ENCODE peak calls at places on chromosomes 7 and 10, in four cellular contexts. One of them, this sample, is unnamed.

GRCh38 chr7:116500071-116500853 is 724 bp downstream of the CAV2 start:
- DNase-seq in K562: peak
- DNase-seq in HepG2: no peak
- DNase-seq in GM12878: no peak
- DNase-seq in this sample: peak

GRCh38 chr10:16964571-16965241 is 147.5 kb upstream of the RSU1 start:
- DNase-seq in K562: no peak
- DNase-seq in HepG2: no peak
- DNase-seq in GM12878: no peak
- DNase-seq in this sample: no peak

GRCh38 chr10:86372119-86372784 is 5.7 kb upstream of the GRID1 start:
- DNase-seq in K562: no peak
- DNase-seq in HepG2: no peak
- DNase-seq in GM12878: no peak
- DNase-seq in this sample: no peak

GRCh38 chr10:75146780-75147179 is 35.3 kb downstream of the SAMD8 start:
- DNase-seq in K562: no peak
- DNase-seq in HepG2: no peak
- DNase-seq in GM12878: no peak
- DNase-seq in this sample: no peak

GRCh38 chr7:52715701-52716100 is 319.7 kb upstream of the POM121L12 start:
- DNase-seq in K562: no peak
- DNase-seq in HepG2: no peak
- DNase-seq in GM12878: no peak
- DNase-seq in this sample: no peak

GRCh38 chr10:3714526-3714925 is 70.5 kb downstream of the KLF6 start:
- DNase-seq in K562: no peak
- DNase-seq in HepG2: no peak
- DNase-seq in GM12878: no peak
- DNase-seq in this sample: no peak

GRCh38 chr7:85471740-85472139 is 284.9 kb upstream of the SEMA3D start:
- DNase-seq in K562: no peak
- DNase-seq in HepG2: no peak
- DNase-seq in GM12878: no peak
- DNase-seq in this sample: no peak

GRCh38 chr10:11146402-11147171 is 128.9 kb downstream of the CELF2 start:
- DNase-seq in K562: no peak
- DNase-seq in HepG2: no peak
- DNase-seq in GM12878: no peak
- DNase-seq in this sample: no peak

GRCh38 chr7:66083677-66084076 is 8.1 kb downstream of the ASL start:
- DNase-seq in K562: no peak
- DNase-seq in HepG2: no peak
- DNase-seq in GM12878: no peak
- DNase-seq in this sample: no peak

GRCh38 chr10:112835933-112836564 is 114.0 kb upstream of the TCF7L2 start:
- DNase-seq in K562: no peak
- DNase-seq in HepG2: peak
- DNase-seq in GM12878: no peak
- DNase-seq in this sample: no peak

GRCh38 chr10:99676435-99676834 is 17.1 kb downstream of the ENTPD7 start:
- DNase-seq in K562: no peak
- DNase-seq in HepG2: no peak
- DNase-seq in GM12878: no peak
- DNase-seq in this sample: no peak

GRCh38 chr7:138865843-138866242 is 67.8 kb upstream of the ATP6V0A4 start:
- DNase-seq in K562: peak
- DNase-seq in HepG2: no peak
- DNase-seq in GM12878: peak
- DNase-seq in this sample: no peak

GRCh38 chr7:42292991-42293521 is 56.0 kb upstream of the GLI3 start:
- DNase-seq in K562: no peak
- DNase-seq in HepG2: no peak
- DNase-seq in GM12878: no peak
- DNase-seq in this sample: no peak

GRCh38 chr10:67788028-67788886 is 49.7 kb downstream of the DNAJC12 start:
- DNase-seq in K562: peak
- DNase-seq in HepG2: peak
- DNase-seq in GM12878: no peak
- DNase-seq in this sample: peak

GRCh38 chr10:21599582-21599981 is 65.5 kb downstream of the MLLT10 start:
- DNase-seq in K562: no peak
- DNase-seq in HepG2: no peak
- DNase-seq in GM12878: no peak
- DNase-seq in this sample: no peak

GRCh38 chr10:89185658-89186057 is 21.5 kb downstream of the CH25H start:
- DNase-seq in K562: no peak
- DNase-seq in HepG2: no peak
- DNase-seq in GM12878: no peak
- DNase-seq in this sample: no peak

GRCh38 chr7:100430450-100431285 is 1.0 kb downstream of the MEPCE start:
- DNase-seq in K562: no peak
- DNase-seq in HepG2: no peak
- DNase-seq in GM12878: no peak
- DNase-seq in this sample: no peak

DNA sequence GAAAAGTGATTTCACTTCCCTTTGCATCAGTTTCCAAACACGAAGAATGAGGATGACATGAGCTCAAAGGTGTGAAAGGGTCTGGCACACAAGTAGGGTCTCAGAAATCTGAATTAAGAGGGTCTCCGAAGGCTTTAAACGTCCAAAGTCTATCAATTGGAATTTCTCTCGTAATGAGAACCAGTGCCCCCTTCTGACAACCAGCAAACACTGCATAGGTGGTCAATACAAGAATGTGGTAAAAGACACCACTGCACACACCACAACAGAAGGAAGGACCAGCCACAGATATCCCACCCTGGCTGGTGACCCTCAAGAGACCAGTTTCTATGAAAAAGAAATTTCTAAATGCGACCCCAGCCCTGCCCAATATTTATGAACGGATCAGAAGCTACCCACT is 78.1 kb downstream of the CALN1 start:
- DNase-seq in K562: peak
- DNase-seq in HepG2: no peak
- DNase-seq in GM12878: no peak
- DNase-seq in this sample: peak
- TF ChIP-seq BHLHE40 in K562: no peak
- TF ChIP-seq BHLHE40 in HepG2: no peak
- TF ChIP-seq BHLHE40 in GM12878: no peak
- TF ChIP-seq BHLHE40 in this sample: no peak

GRCh38 chr7:2521952-2522591 is 2.5 kb downstream of the LFNG start:
- DNase-seq in K562: no peak
- DNase-seq in HepG2: no peak
- DNase-seq in GM12878: no peak
- DNase-seq in this sample: no peak
- TF ChIP-seq TARDBP in K562: no peak
- TF ChIP-seq TARDBP in HepG2: no peak
- TF ChIP-seq TARDBP in GM12878: no peak
- TF ChIP-seq TARDBP in this sample: no peak

GRCh38 chr10:80405636-80406035 is 2.7 kb upstream of the PRXL2A start:
- DNase-seq in K562: no peak
- DNase-seq in HepG2: no peak
- DNase-seq in GM12878: no peak
- DNase-seq in this sample: peak

GRCh38 chr10:80397014-80397413 is 11.3 kb upstream of the PRXL2A start:
- DNase-seq in K562: no peak
- DNase-seq in HepG2: no peak
- DNase-seq in GM12878: no peak
- DNase-seq in this sample: no peak

GRCh38 chr10:80394358-80394916 is 13.9 kb upstream of the PRXL2A start:
- DNase-seq in K562: no peak
- DNase-seq in HepG2: no peak
- DNase-seq in GM12878: no peak
- DNase-seq in this sample: no peak

GRCh38 chr10:80405035-80405434 is 3.3 kb upstream of the PRXL2A start:
- DNase-seq in K562: no peak
- DNase-seq in HepG2: no peak
- DNase-seq in GM12878: no peak
- DNase-seq in this sample: no peak

GRCh38 chr10:80400136-80400804 is 8.1 kb upstream of the PRXL2A start:
- DNase-seq in K562: no peak
- DNase-seq in HepG2: no peak
- DNase-seq in GM12878: no peak
- DNase-seq in this sample: no peak
- TF ChIP-seq FOXK2 in K562: no peak
- TF ChIP-seq FOXK2 in HepG2: no peak
- TF ChIP-seq FOXK2 in GM12878: no peak
- TF ChIP-seq FOXK2 in this sample: no peak

DNA sequence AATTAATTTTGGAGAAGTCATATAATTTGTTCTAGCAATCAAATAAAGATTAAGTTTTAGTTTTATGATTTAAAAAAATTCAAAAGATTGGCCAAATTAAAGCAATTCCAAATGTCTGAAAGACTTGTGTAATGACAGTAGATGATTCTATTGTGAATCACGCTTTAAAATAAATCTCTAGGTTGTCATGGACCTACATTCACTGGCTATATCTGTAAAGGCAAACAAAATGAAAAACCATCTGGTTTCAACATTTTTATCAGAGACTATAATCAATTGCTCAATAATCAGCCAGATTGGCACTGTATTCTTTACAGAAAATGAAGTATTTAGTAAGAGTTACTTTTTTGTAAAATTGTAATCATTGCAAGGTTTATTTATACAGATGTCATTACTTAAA is 60.7 kb downstream of the DGKB start:
- DNase-seq in K562: no peak
- DNase-seq in HepG2: no peak
- DNase-seq in GM12878: no peak
- DNase-seq in this sample: no peak
- TF ChIP-seq BHLHE40 in K562: no peak
- TF ChIP-seq BHLHE40 in HepG2: no peak
- TF ChIP-seq BHLHE40 in GM12878: no peak
- TF ChIP-seq BHLHE40 in this sample: no peak

DNA sequence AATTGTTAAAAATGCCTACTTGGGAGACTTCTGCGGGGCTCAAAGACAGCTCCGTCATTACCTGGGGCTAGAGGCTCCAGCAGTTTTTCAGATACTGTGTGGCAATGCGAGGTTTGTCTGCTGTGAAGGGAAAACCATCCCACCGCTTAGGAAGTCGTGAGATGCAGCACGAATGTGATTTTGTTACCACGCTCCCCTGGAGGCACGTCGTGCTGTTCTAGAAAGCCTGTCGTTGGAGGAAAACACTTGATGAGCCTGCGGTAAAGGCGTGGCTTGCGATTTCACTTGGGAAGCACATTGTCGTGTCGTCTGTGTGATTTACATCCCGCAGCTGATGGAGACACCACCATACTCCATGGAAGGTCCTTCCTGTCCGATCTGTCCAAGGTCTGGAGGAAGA is 39.3 kb downstream of the CAMK1D start:
- DNase-seq in K562: no peak
- DNase-seq in HepG2: no peak
- DNase-seq in GM12878: no peak
- DNase-seq in this sample: no peak
- TF ChIP-seq TARDBP in K562: no peak
- TF ChIP-seq TARDBP in HepG2: no peak
- TF ChIP-seq TARDBP in GM12878: no peak
- TF ChIP-seq TARDBP in this sample: no peak

GRCh38 chr7:30222519-30223213 is 61.7 kb upstream of the ZNRF2 start:
- DNase-seq in K562: no peak
- DNase-seq in HepG2: no peak
- DNase-seq in GM12878: no peak
- DNase-seq in this sample: no peak
- TF ChIP-seq FOXK2 in K562: no peak
- TF ChIP-seq FOXK2 in HepG2: no peak
- TF ChIP-seq FOXK2 in GM12878: no peak
- TF ChIP-seq FOXK2 in this sample: no peak

GRCh38 chr7:46576950-46577349 is 655.9 kb upstream of the IGFBP3 start:
- DNase-seq in K562: no peak
- DNase-seq in HepG2: no peak
- DNase-seq in GM12878: no peak
- DNase-seq in this sample: no peak
- TF ChIP-seq BHLHE40 in K562: no peak
- TF ChIP-seq BHLHE40 in HepG2: no peak
- TF ChIP-seq BHLHE40 in GM12878: no peak
- TF ChIP-seq BHLHE40 in this sample: no peak

This sample was measured in HEK293T.